ENCODE peak calls at places on chromosomes 12 and 14, in six cellular contexts. Y is HepG2, B is HEK293T, R is K562, M is GM12878, N is WTC11. Q is an unnamed sample.

GRCh38 chr12:95547522-95548055 is 3.7 kb downstream of the USP44 start:
- DNase-seq in N (no peak), R (peak; percentile 53), Y (no peak), M (no peak), B (no peak), Q (no peak)

GRCh38 chr12:52630104-52630500 is 11.7 kb upstream of the KRT73 start:
- DNase-seq in M (no peak), B (no peak), R (no peak), Y (no peak), N (no peak), Q (no peak)

GRCh38 chr12:115810580-115810979 is 466.9 kb downstream of the MED13L start:
- DNase-seq in R (no peak), B (no peak), Y (no peak), N (no peak), M (no peak), Q (no peak)

GRCh38 chr12:88836156-88836555 is 255.9 kb upstream of the KITLG start:
- DNase-seq in Y (peak; percentile 10), N (no peak), B (no peak), M (no peak), R (no peak), Q (no peak)

GRCh38 chr14:72495668-72496067 is 398.2 kb downstream of the DPF3 start:
- DNase-seq in R (no peak), B (no peak), Y (no peak), N (no peak), M (no peak), Q (no peak)

GRCh38 chr14:80213602-80214001 is 2.3 kb upstream of the DIO2 start:
- DNase-seq in B (peak; percentile 25), M (no peak), Y (peak; percentile 47), N (peak; percentile 41), R (peak; percentile 2), Q (peak; percentile 16)

GRCh38 chr12:1875608-1876007 is 42.8 kb downstream of the CACNA2D4 start:
- DNase-seq in B (no peak), M (no peak), N (no peak), R (no peak), Y (no peak), Q (no peak)

GRCh38 chr12:47200446-47200845 is 120.7 kb upstream of the AMIGO2 start:
- DNase-seq in B (no peak), N (no peak), M (no peak), R (no peak), Y (no peak), Q (no peak)

GRCh38 chr12:27970981-27971489 is 1.5 kb downstream of the PTHLH start:
- DNase-seq in R (no peak), M (no peak), Y (no peak), N (peak; percentile 35), B (no peak), Q (no peak)

GRCh38 chr14:69055973-69056372 is 76.9 kb upstream of the ACTN1 start:
- DNase-seq in R (no peak), M (no peak), N (no peak), B (no peak), Y (no peak), Q (no peak)

GRCh38 chr12:131141483-131141882 is 187.8 kb downstream of the ADGRD1 start:
- DNase-seq in M (no peak), N (no peak), B (no peak), R (no peak), Y (no peak), Q (no peak)

GRCh38 chr14:78232666-78233065 is 62.5 kb downstream of the NRXN3 start:
- DNase-seq in B (no peak), R (no peak), Y (no peak), N (no peak), M (no peak), Q (no peak)

GRCh38 chr12:58919271-58920101 is 818 bp downstream of the LRIG3 start:
- DNase-seq in R (no peak), B (peak; percentile 22), M (no peak), Y (peak; percentile 27), N (no peak), Q (no peak)

GRCh38 chr14:43894534-43894933 is 612.5 kb downstream of the FSCB start:
- DNase-seq in Y (no peak), N (no peak), M (no peak), B (peak; percentile 25), R (peak; percentile 9), Q (peak; percentile 7)

GRCh38 chr12:34327671-34328070 is 305.4 kb downstream of the ALG10 start:
- DNase-seq in B (no peak), R (no peak), Y (no peak), M (no peak), N (no peak), Q (no peak)

GRCh38 chr12:88579572-88579940 is 715 bp downstream of the KITLG start:
- DNase-seq in R (no peak), M (no peak), Y (no peak), B (peak; percentile 26), N (peak; percentile 18), Q (no peak)

GRCh38 chr14:31692376-31692781 is 131.2 kb downstream of the NUBPL start:
- DNase-seq in R (no peak), M (no peak), B (no peak), N (no peak), Y (no peak), Q (no peak)

GRCh38 chr14:68819260-68819691 is 26.4 kb upstream of the ZFP36L1 start:
- DNase-seq in R (peak; percentile 60), N (peak; percentile 59), B (no peak), Y (no peak), M (no peak), Q (peak; percentile 90)

GRCh38 chr14:73258845-73259611 is 21.7 kb downstream of the PAPLN start:
- DNase-seq in R (no peak), N (no peak), B (no peak), M (no peak), Y (no peak), Q (no peak)

GRCh38 chr14:103730490-103731035 is 15.0 kb downstream of the ZFYVE21 start:
- DNase-seq in B (no peak), Y (no peak), N (no peak), R (peak; percentile 79), M (no peak), Q (no peak)

DNA sequence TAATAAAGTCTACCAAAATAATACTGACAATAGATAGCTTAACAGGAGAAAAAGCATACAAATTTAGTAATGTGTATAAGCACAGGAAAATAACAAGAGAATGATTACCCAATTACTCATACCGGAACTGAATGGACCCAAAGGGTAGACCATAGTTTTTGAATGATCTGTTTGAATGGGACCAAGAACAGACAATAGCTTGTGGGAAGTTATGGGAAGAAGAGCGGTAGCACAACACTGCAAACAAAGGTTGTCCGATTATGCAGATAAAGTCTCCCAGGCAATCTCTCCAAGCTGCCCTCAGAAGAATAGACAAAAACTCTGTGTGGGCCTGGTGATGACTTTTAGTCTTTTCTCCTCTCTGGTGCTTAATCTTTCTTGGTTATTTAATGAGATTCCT is 96.6 kb upstream of the NEDD1 start:
- DNase-seq in R (no peak), M (no peak), Y (no peak), N (no peak), B (no peak), Q (no peak)
- TF ChIP-seq SP1 in R (no peak), M (no peak), Y (no peak), N (no peak), B (no peak), Q (no peak)

GRCh38 chr14:56590535-56590951 is 10.9 kb downstream of the TMEM260 start:
- DNase-seq in B (peak; percentile 55), M (no peak), Y (no peak), R (no peak), N (peak; percentile 32), Q (no peak)
- TF ChIP-seq SP1 in B (no peak), M (no peak), Y (no peak), R (no peak), N (no peak), Q (no peak)

GRCh38 chr14:91555531-91555930 is 45.4 kb upstream of the PPP4R3A start:
- DNase-seq in B (no peak), M (no peak), Y (no peak), N (no peak), R (no peak), Q (no peak)

DNA sequence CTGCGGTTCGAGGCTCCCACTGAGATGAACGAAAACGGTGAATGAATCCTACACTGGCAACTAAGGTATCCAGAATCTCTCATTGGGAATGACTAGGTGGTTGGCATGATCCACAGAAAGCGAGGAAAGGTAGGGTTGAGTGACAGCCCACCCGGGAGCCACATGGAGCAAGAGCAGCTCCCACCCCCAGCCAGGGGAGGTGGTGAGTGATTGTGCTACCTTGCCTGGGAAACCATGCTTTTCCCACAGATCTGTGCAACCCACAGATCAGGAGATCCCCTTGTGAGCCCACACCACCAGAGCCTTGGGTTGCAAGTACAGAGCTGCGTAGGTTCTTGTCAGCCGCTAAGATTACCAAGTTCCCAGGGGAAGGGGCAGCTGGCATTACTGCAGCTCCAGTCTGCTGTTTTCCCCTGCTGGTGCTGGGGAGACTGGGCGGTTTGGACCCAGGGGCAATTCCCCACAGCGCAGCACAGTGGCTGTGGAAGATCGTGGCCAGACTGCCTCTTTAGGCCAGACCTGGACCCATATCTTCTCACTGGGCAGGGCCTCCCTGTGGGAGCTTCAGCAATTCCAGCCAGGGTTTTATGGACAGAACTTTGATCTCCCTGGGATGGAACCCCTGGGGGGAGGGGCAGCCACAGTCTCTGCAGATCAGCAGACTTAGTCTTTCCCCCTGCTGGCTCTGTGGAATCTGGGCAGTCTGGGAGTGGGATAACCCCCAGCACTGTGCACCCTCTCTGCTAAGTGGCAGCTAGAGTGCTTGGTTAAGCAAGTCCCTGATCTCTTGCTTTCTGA is 44.6 kb upstream of the PPP4R3A start:
- DNase-seq in Y (peak; percentile 82), N (no peak), R (no peak), M (no peak), B (no peak), Q (no peak)
- TF ChIP-seq SP1 in Y (no peak), N (no peak), R (no peak), M (no peak), B (no peak), Q (no peak)

DNA sequence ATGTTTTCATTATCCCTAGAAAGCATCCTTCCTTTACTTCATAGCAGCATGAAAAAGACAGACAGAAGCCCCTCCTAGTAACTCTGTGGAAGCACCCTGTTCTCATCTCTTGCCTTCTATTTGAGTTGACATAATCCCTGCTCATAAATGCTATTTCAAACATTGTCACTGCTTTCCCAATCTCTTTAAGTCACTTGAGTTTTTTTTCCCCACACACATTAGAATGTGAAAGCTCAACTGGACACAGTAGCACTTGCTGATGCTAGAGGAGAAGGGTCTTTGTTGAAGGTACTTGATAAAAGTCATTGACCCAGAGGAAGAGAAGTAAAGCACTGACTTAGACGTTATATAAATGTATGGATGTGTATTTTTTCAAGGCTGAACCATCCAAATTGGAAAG is 3.0 kb downstream of the E2F7 start:
- DNase-seq in B (no peak), M (no peak), Y (no peak), N (no peak), R (no peak), Q (no peak)
- TF ChIP-seq SP1 in B (no peak), M (no peak), Y (no peak), N (no peak), R (no peak), Q (no peak)

Q was measured in HCT116.